ENCODE peak calls at places on chromosomes 13 and 19, in six cellular contexts. D, N, T, E, X and A are unnamed samples.

GRCh38 chr19:1883784-1884183 is 1.5 kb downstream of the ABHD17A start:
- DNase-seq in N (no peak), E (no peak), T (no peak), X (no peak), D (no peak), A (no peak)

GRCh38 chr13:84399320-84400085 is 517.2 kb upstream of the SLITRK1 start:
- DNase-seq in D (no peak), N (no peak), X (no peak), T (no peak), E (no peak), A (no peak)

GRCh38 chr19:6476155-6476895 is 5.3 kb downstream of the DENND1C start:
- DNase-seq in E (peak), D (no peak), N (no peak), X (peak), T (peak), A (no peak)

GRCh38 chr19:57016491-57016890 is 103.3 kb upstream of the USP29 start:
- DNase-seq in X (no peak), E (no peak), N (no peak), D (no peak), T (no peak), A (no peak)

GRCh38 chr19:1269478-1270167 is 491 bp downstream of the CIRBP start:
- DNase-seq in E (peak), D (peak), T (peak), N (no peak), X (peak), A (no peak)

GRCh38 chr13:86082116-86082515 is 282.9 kb upstream of the SLITRK6 start:
- DNase-seq in E (no peak), D (no peak), T (no peak), N (no peak), X (no peak), A (no peak)

GRCh38 chr13:47794963-47795362 is 206.1 kb downstream of the SUCLA2 start:
- DNase-seq in X (no peak), D (no peak), T (no peak), N (no peak), E (no peak), A (no peak)

GRCh38 chr13:75963318-75963717 is 327.2 kb downstream of the LMO7 start:
- DNase-seq in T (no peak), E (no peak), X (no peak), N (no peak), D (no peak), A (no peak)

GRCh38 chr13:89925107-89925506 is 1422.4 kb upstream of the MIR17HG start:
- DNase-seq in T (no peak), E (no peak), D (no peak), N (no peak), X (no peak), A (no peak)

GRCh38 chr13:110712081-110712848 is 1.2 kb upstream of the ING1 start:
- DNase-seq in T (peak), X (peak), D (peak), E (peak), N (peak), A (peak)

GRCh38 chr13:73467103-73467502 is 408.3 kb downstream of the KLF5 start:
- DNase-seq in N (no peak), E (no peak), D (no peak), T (no peak), X (no peak), A (no peak)

GRCh38 chr13:50198508-50198907 is 183.3 kb downstream of the KCNRG start:
- DNase-seq in T (no peak), N (no peak), X (peak), D (no peak), E (no peak), A (peak)

GRCh38 chr19:35755550-35756371 is 1.1 kb downstream of the HSPB6 start:
- DNase-seq in X (no peak), N (no peak), E (peak), D (peak), T (peak), A (peak)

GRCh38 chr13:98461525-98462240 is 115.2 kb downstream of the STK24 start:
- DNase-seq in X (no peak), D (no peak), T (no peak), E (no peak), N (no peak), A (no peak)

GRCh38 chr13:74550039-74550438 is 415.8 kb upstream of the KLF12 start:
- DNase-seq in E (no peak), D (no peak), X (no peak), T (no peak), N (no peak), A (no peak)

GRCh38 chr19:48501446-48501960 is 10.1 kb downstream of the LMTK3 start:
- DNase-seq in N (peak), X (peak), E (no peak), D (no peak), T (peak), A (no peak)

GRCh38 chr19:30085394-30085793 is 143.4 kb downstream of the URI1 start:
- DNase-seq in X (peak), T (no peak), N (no peak), D (no peak), E (no peak), A (no peak)

GRCh38 chr13:91729859-91730258 is 331.4 kb downstream of the GPC5 start:
- DNase-seq in D (no peak), T (no peak), N (no peak), E (no peak), X (no peak), A (no peak)

GRCh38 chr13:67518785-67519184 is 288.6 kb upstream of the PCDH9 start:
- DNase-seq in N (no peak), X (no peak), D (no peak), T (no peak), E (no peak), A (no peak)

DNA sequence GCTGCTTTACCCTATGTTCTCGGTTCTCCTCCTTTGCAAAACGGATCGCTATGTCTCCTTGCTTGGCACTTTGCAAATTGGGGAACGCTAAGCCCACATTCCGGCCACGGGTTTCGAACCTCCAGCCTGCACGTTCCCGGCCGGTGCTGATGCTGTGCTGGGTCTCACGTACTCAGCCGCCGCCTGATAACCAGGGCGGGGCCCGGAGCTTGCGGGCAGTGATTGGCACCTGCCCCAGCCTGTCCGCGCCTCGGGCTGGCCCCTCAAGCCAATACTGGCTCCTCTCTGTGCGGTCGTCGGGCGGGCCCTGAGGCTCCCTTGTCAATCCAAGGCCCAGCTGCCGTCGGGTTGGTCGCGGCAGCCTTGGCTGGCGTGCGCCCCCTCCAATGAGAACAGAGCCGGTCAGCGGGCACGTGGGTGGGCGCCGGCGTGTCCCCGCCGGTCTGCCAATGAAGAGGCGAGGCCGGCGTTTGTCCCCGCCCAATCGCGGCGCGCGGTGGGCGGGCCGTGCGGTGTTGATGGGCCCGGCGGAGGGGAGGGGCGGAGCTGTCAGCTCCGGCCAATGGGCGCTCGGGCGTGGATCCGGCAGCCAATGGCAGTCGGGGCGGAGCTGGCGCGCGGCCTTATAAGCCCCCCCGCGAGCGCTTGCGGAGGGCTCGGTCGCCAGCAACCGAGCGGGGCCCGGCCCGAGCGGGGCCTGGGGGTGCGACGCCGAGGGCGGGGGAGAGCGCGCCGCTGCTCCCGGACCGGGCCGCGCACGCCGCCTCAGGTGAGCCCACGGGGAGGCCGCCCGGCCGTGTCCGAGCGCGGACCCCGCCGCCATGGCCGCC is at the start of gene KDM4B:
- DNase-seq in X (peak), D (peak), E (peak), N (peak), T (peak), A (peak)
- H3K27ac ChIP-seq in X (peak), D (peak), E (peak), N (peak), T (peak), A (peak)

DNA sequence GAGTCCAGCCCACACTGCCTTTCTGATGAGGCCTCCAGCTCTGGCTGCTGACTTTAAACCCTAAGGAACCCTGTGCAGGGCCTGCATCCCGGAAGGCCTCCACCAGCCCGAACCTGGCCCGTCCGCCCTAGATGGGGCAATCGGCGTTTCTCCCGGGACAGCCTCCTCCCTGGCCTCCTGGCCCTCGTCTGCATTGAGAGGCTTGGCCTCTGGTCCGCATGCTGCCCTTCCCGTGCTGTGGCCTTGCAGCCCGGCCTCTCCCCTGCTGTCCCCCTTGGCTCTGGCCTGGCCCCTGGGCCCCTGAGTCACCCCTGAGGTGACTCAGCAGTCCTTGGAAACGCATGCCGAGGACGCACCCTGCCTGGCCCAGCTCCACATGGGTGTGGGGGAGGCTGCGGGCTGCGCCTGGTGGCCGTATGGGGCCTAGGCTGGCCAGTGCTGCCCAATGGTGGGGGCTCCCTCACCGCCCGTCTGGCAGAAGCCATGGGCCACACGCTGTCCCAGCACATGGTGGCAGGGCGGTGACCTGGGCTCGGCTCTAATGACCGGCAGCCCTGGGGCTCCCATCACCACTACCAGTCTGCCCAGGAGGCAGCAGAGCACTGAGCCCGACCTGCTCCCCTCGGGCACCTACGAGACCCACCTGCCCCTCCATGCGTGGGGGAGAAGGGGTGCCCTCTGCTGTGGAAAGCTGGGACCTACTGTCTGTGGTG is 25.7 kb downstream of the SH3GL1 start:
- DNase-seq in D (peak), E (peak), N (no peak), X (peak), T (peak), A (peak)
- TF ChIP-seq EP300 in D (peak), E (no peak), N (no peak), X (peak), T (peak), A (no peak)

GRCh38 chr19:39320948-39321831 is 527 bp upstream of the LRFN1 start:
- DNase-seq in T (no peak), D (no peak), X (no peak), E (no peak), N (no peak), A (no peak)
- H3K27ac ChIP-seq in T (no peak), D (no peak), X (no peak), E (no peak), N (no peak), A (no peak)

GRCh38 chr19:10946964-10947657 is 13.7 kb upstream of the SMARCA4 start:
- DNase-seq in X (no peak), E (no peak), T (no peak), N (no peak), D (no peak), A (no peak)
- TF ChIP-seq EP300 in X (no peak), E (no peak), T (no peak), N (no peak), D (no peak), A (no peak)

GRCh38 chr13:60584976-60585375 is 188.0 kb downstream of the TDRD3 start:
- DNase-seq in E (no peak), D (peak), N (no peak), X (no peak), T (no peak), A (no peak)

GRCh38 chr13:60583911-60584753 is 187.1 kb downstream of the TDRD3 start:
- DNase-seq in T (no peak), N (no peak), E (no peak), X (peak), D (peak), A (no peak)

GRCh38 chr13:60577761-60578160 is 180.7 kb downstream of the TDRD3 start:
- DNase-seq in E (no peak), X (no peak), D (no peak), N (no peak), T (no peak), A (no peak)

GRCh38 chr13:60583196-60583908 is 186.3 kb downstream of the TDRD3 start:
- DNase-seq in E (no peak), N (no peak), X (peak), T (no peak), D (peak), A (no peak)
- H3K27ac ChIP-seq in E (no peak), N (no peak), X (peak), T (no peak), D (peak), A (no peak)

GRCh38 chr19:44303305-44303704 is 1.5 kb downstream of the ZNF235 start:
- DNase-seq in D (no peak), X (no peak), T (no peak), N (no peak), E (no peak), A (no peak)

GRCh38 chr19:44306283-44306682 is 1.5 kb upstream of the ZNF235 start:
- DNase-seq in N (no peak), X (no peak), D (no peak), T (peak), E (no peak), A (no peak)

GRCh38 chr19:44305457-44305856 is 632 bp upstream of the ZNF235 start:
- DNase-seq in E (no peak), T (no peak), N (no peak), D (no peak), X (no peak), A (no peak)

GRCh38 chr19:44303976-44304568 is 753 bp downstream of the ZNF235 start:
- DNase-seq in E (peak), X (peak), D (no peak), T (no peak), N (no peak), A (no peak)

GRCh38 chr19:44304659-44305193 is at the start of gene ZNF235:
- DNase-seq in N (peak), D (peak), E (peak), T (peak), X (peak), A (peak)
- TF ChIP-seq EP300 in N (no peak), D (peak), E (no peak), T (no peak), X (no peak), A (no peak)

GRCh38 chr19:8459520-8460260 is 14.9 kb downstream of the HNRNPM start:
- DNase-seq in E (no peak), T (no peak), D (no peak), X (no peak), N (no peak), A (no peak)

GRCh38 chr19:8459095-8459494 is 14.3 kb downstream of the HNRNPM start:
- DNase-seq in T (no peak), E (no peak), X (no peak), N (no peak), D (no peak), A (no peak)

GRCh38 chr19:8461891-8462290 is 17.1 kb downstream of the HNRNPM start:
- DNase-seq in X (no peak), N (no peak), T (no peak), D (no peak), E (no peak), A (no peak)

GRCh38 chr19:8461376-8461775 is 16.6 kb downstream of the HNRNPM start:
- DNase-seq in E (no peak), X (no peak), N (no peak), D (no peak), T (no peak), A (no peak)

GRCh38 chr19:8460516-8461298 is 15.9 kb downstream of the HNRNPM start:
- DNase-seq in T (no peak), D (no peak), X (no peak), N (no peak), E (no peak), A (no peak)
- H3K27ac ChIP-seq in T (peak), D (peak), X (no peak), N (peak), E (no peak), A (peak)